ENCODE peak calls at places on chromosomes 16 and 17, in five cellular contexts. P, B, E, Y and O are unnamed samples.

GRCh38 chr17:66450008-66450856 is 147.8 kb downstream of the PRKCA start:
- DNase-seq in P (no peak), Y (no peak), B (no peak), E (no peak), O (no peak)

GRCh38 chr17:71407972-71408371 is 712.8 kb upstream of the SOX9 start:
- DNase-seq in Y (no peak), B (no peak), E (no peak), P (no peak), O (no peak)

GRCh38 chr17:7413346-7413985 is 5.8 kb downstream of the NLGN2 start:
- DNase-seq in Y (peak; percentile 15), E (no peak), P (no peak), B (no peak), O (no peak)

GRCh38 chr17:39485555-39485954 is 24.3 kb downstream of the CDK12 start:
- DNase-seq in P (no peak), Y (peak; percentile 81), B (no peak), E (no peak), O (peak; percentile 88)

GRCh38 chr16:75341934-75342811 is 90.7 kb upstream of the BCAR1 start:
- DNase-seq in B (no peak), E (peak; percentile 26), Y (no peak), P (no peak), O (no peak)

GRCh38 chr17:33451221-33451620 is 158.1 kb upstream of the ASIC2 start:
- DNase-seq in E (no peak), P (no peak), Y (no peak), B (no peak), O (no peak)

GRCh38 chr17:19766421-19767270 is 18.5 kb upstream of the ALDH3A1 start:
- DNase-seq in P (peak; percentile 79), B (peak; percentile 76), E (peak; percentile 85), Y (peak; percentile 14), O (no peak)

GRCh38 chr17:81020443-81020766 is 14.5 kb upstream of the BAIAP2 start:
- DNase-seq in Y (no peak), E (no peak), B (no peak), P (no peak), O (no peak)

GRCh38 chr16:30117768-30118167 is 4.4 kb upstream of the GDPD3 start:
- DNase-seq in B (no peak), Y (no peak), P (no peak), E (no peak), O (no peak)